ENCODE peak calls at places on chromosomes 2 and 18, in eight cellular contexts. J is RKO; F is PC-3; Z is left lobe of liver; X is NCI-H2081; E is stimulated activated CD8-positive, alpha-beta memory T cell treated with anti-CD3 and anti-CD28 coated beads, Interleukin-7, amount 100 ng/mL, for 1 hour; D is endodermal cell; S is EL. H is an unnamed sample.

GRCh38 chr2:9232886-9233285 is 26.3 kb downstream of the ASAP2 start:
- DNase-seq in X (no peak), F (no peak), J (no peak), S (peak; percentile 62), E (no peak), Z (no peak), D (peak; percentile 18), H (peak; percentile 91)

GRCh38 chr2:129876576-129876975 is 102.9 kb upstream of the RAB6C start:
- DNase-seq in D (peak; percentile 35), F (no peak), Z (no peak), E (no peak), J (no peak), X (peak; percentile 5), S (no peak), H (peak; percentile 36)

GRCh38 chr18:28834889-28835288 is 658.0 kb upstream of the CDH2 start:
- DNase-seq in F (peak; percentile 90), E (no peak), D (no peak), J (no peak), S (peak; percentile 52), X (no peak), Z (no peak), H (no peak)

GRCh38 chr2:190432567-190433231 is 24.5 kb downstream of the MFSD6 start:
- DNase-seq in E (no peak), F (no peak), S (no peak), J (no peak), D (no peak), Z (no peak), X (peak; percentile 32), H (no peak)

GRCh38 chr2:61181382-61182058 is 19.5 kb downstream of the C2orf74 start:
- DNase-seq in S (no peak), E (no peak), X (no peak), J (no peak), Z (no peak), D (no peak), F (no peak), H (no peak)

GRCh38 chr18:79916546-79917350 is 34.7 kb downstream of the SLC66A2 start:
- DNase-seq in D (peak; percentile 32), J (no peak), S (no peak), E (no peak), X (no peak), F (no peak), Z (no peak), H (no peak)

GRCh38 chr2:63601061-63601460 is 12.3 kb downstream of the MDH1 start:
- DNase-seq in Z (no peak), X (no peak), F (no peak), D (no peak), E (no peak), S (no peak), J (no peak), H (no peak)

GRCh38 chr2:108965540-108966299 is 23.3 kb downstream of the EDAR start:
- DNase-seq in E (no peak), D (no peak), J (no peak), S (no peak), Z (no peak), X (no peak), F (peak; percentile 53), H (peak; percentile 91)

GRCh38 chr18:59005266-59005665 is 134.4 kb upstream of the SEC11C start:
- DNase-seq in D (peak; percentile 84), S (peak; percentile 84), Z (no peak), J (no peak), X (no peak), E (no peak), F (peak; percentile 37), H (no peak)

H was measured in SW480.